ENCODE peak calls at places on chromosomes 16 and 17, in four cellular contexts. T is K562, R is GM12878, U is HepG2. L is an unnamed sample.

GRCh38 chr17:32386844-32387243 is 36.9 kb downstream of the ZNF207 start:
- DNase-seq in T (no peak), R (no peak), U (no peak), L (no peak)

GRCh38 chr16:74560912-74561311 is 46.0 kb downstream of the GLG1 start:
- DNase-seq in T (no peak), R (no peak), U (no peak), L (no peak)

GRCh38 chr16:68311316-68311620 is 449 bp downstream of the PRMT7 start:
- DNase-seq in T (no peak), R (no peak), U (peak), L (peak)

GRCh38 chr17:4182043-4182442 is 39.0 kb downstream of the CYB5D2 start:
- DNase-seq in T (no peak), R (no peak), U (no peak), L (no peak)

GRCh38 chr17:2067559-2067958 is 12.7 kb downstream of the HIC1 start:
- DNase-seq in T (no peak), R (no peak), U (no peak), L (no peak)

GRCh38 chr16:82386771-82387170 is 216.7 kb upstream of the MPHOSPH6 start:
- DNase-seq in T (no peak), R (no peak), U (no peak), L (no peak)

GRCh38 chr17:7851438-7852261 is 3.2 kb upstream of the TMEM88 start:
- DNase-seq in T (peak), R (peak), U (peak), L (peak)

GRCh38 chr17:42660692-42661345 is 1.7 kb downstream of the TUBG2 start:
- DNase-seq in T (no peak), R (no peak), U (no peak), L (no peak)

GRCh38 chr17:38425048-38425447 is 3.2 kb upstream of the ARHGAP23 start:
- DNase-seq in T (no peak), R (no peak), U (no peak), L (no peak)

GRCh38 chr17:57755479-57756070 is 10.5 kb upstream of the CCDC182 start:
- DNase-seq in T (no peak), R (no peak), U (no peak), L (no peak)

DNA sequence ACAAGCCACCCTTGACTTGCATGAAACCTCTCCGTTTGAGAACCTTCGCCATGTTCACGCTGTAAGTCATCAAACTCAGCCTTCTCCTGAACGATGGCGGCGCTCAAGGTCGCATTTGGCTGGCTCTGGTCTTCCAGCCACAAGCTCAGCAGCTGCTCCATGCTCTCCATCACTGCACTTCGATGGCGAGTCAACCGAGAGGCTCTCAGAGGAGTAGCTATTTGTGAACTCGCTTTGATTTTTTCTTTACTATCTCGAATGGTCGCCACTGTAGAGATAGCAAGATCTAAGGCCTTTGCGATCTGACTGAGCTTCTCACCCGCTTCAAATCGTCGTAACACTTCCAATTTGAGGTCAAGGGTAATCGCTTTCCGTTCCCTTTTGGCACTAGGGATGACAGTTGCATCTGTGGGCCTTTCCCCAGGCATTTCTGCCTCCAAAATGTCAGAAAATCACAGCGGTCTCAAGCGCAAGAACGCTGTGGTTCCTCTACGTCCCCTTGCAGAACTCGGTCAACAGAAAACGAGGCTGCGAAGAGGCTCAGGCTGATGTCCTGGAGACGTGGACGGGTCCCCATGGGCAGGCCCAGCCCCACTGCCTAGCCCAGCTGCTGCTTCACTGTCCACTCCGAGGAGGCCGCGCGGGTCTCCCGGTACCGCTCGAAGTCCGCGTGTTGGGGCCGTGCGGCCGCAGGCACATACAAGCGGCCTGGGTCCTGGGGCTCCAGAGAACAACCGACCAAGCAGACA is 23.1 kb downstream of the DEF8 start:
- DNase-seq in T (no peak), R (no peak), U (no peak), L (no peak)
- TF ChIP-seq FOXM1 in T (peak), R (no peak), U (no peak), L (no peak)

GRCh38 chr16:86252596-86252995 is 257.7 kb upstream of the FOXF1 start:
- DNase-seq in T (peak), R (no peak), U (no peak), L (peak)
- TF ChIP-seq TARDBP in T (no peak), R (no peak), U (no peak), L (no peak)

DNA sequence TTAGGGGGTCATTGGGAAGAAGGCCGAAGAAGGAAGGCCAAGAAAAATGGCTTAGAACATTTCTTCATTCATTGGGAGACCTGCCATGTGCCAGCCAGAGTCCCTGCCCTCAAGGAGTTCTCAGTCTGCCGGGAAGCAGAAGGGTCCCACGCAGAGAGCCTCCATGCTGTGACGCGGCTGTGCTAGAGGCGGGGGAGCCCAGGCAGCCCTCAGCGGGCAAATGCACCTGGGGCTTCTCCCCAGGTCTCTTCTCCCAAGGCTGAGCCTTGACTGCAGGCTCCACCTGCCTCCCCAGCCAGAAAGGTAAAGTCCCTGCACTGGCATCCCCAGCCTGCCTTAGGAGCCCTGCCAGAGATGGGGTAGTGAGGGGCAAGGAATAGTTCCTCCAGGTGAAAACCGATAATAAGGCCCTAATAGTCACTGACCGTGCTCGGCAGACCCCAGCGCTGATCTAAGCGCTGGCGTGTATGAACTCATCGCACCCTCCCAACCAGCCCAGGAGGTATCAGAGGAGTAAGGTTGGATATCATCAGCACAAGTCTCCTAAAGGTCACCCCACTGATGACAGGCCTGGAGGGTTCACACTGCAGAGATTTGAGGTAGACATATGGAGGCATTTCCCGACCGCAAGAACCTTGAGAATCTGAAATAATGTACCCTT is 6.0 kb upstream of the CDR2L start:
- DNase-seq in T (no peak), R (no peak), U (no peak), L (no peak)
- TF ChIP-seq BHLHE40 in T (no peak), R (no peak), U (no peak), L (no peak)

GRCh38 chr16:3643095-3643730 is 11.3 kb upstream of the DNASE1 start:
- DNase-seq in T (peak), R (no peak), U (no peak), L (no peak)
- TF ChIP-seq FOXM1 in T (no peak), R (no peak), U (no peak), L (no peak)

GRCh38 chr17:45149037-45149668 is 878 bp downstream of the HEXIM1 start:
- DNase-seq in T (peak), R (no peak), U (peak), L (peak)
- TF ChIP-seq TARDBP in T (no peak), R (peak), U (peak), L (no peak)

GRCh38 chr17:549197-550040 is 165.2 kb downstream of the VPS53 start:
- DNase-seq in T (no peak), R (no peak), U (no peak), L (no peak)
- TF ChIP-seq BHLHE40 in T (no peak), R (no peak), U (no peak), L (no peak)

L was measured in HEK293T.